ENCODE peak calls at places on chromosomes 3 and 15, in eight cellular contexts. One of them, this sample, is unnamed.
A peak's percentile ranks its signal among the peaks of the same experiment; 100 is the strongest.

GRCh38 chr3:12541625-12542024 is 3.7 kb downstream of the MKRN2OS start:
- DNase-seq in fibroblast of lung: no peak
- DNase-seq in PC-9: no peak
- DNase-seq in bronchial epithelial cell: no peak
- DNase-seq in pancreas: no peak
- DNase-seq in lung: no peak
- DNase-seq in MM.1S: no peak
- DNase-seq in cardiac muscle cell: peak; percentile 47
- DNase-seq in this sample: no peak

GRCh38 chr3:14057701-14058100 is 67.0 kb downstream of the CHCHD4 start:
- DNase-seq in fibroblast of lung: no peak
- DNase-seq in PC-9: peak; percentile 40
- DNase-seq in bronchial epithelial cell: peak; percentile 15
- DNase-seq in pancreas: no peak
- DNase-seq in lung: no peak
- DNase-seq in MM.1S: no peak
- DNase-seq in cardiac muscle cell: no peak
- DNase-seq in this sample: no peak

GRCh38 chr3:72523409-72524172 is 324.7 kb downstream of the SHQ1 start:
- DNase-seq in fibroblast of lung: no peak
- DNase-seq in PC-9: no peak
- DNase-seq in bronchial epithelial cell: peak; percentile 10
- DNase-seq in pancreas: peak; percentile 43
- DNase-seq in lung: peak; percentile 44
- DNase-seq in MM.1S: no peak
- DNase-seq in cardiac muscle cell: no peak
- DNase-seq in this sample: no peak

GRCh38 chr3:114525278-114525677 is 231.4 kb downstream of the TIGIT start:
- DNase-seq in fibroblast of lung: no peak
- DNase-seq in PC-9: no peak
- DNase-seq in bronchial epithelial cell: no peak
- DNase-seq in pancreas: no peak
- DNase-seq in lung: no peak
- DNase-seq in MM.1S: no peak
- DNase-seq in cardiac muscle cell: no peak
- DNase-seq in this sample: no peak

GRCh38 chr15:78276032-78276943 is 11.9 kb downstream of the DNAJA4 start:
- DNase-seq in fibroblast of lung: no peak
- DNase-seq in PC-9: no peak
- DNase-seq in bronchial epithelial cell: no peak
- DNase-seq in pancreas: no peak
- DNase-seq in lung: no peak
- DNase-seq in MM.1S: no peak
- DNase-seq in cardiac muscle cell: no peak
- DNase-seq in this sample: no peak

GRCh38 chr3:184585545-184585944 is 24.0 kb downstream of the EPHB3 start:
- DNase-seq in fibroblast of lung: no peak
- DNase-seq in PC-9: no peak
- DNase-seq in bronchial epithelial cell: no peak
- DNase-seq in pancreas: no peak
- DNase-seq in lung: no peak
- DNase-seq in MM.1S: no peak
- DNase-seq in cardiac muscle cell: no peak
- DNase-seq in this sample: no peak

GRCh38 chr15:83571820-83572707 is 81.9 kb upstream of the ADAMTSL3 start:
- DNase-seq in fibroblast of lung: peak; percentile 6
- DNase-seq in PC-9: no peak
- DNase-seq in bronchial epithelial cell: peak; percentile 30
- DNase-seq in pancreas: no peak
- DNase-seq in lung: no peak
- DNase-seq in MM.1S: peak; percentile 26
- DNase-seq in cardiac muscle cell: peak; percentile 38
- DNase-seq in this sample: no peak

GRCh38 chr15:63065262-63066234 is 23.0 kb downstream of the TPM1 start:
- DNase-seq in fibroblast of lung: peak; percentile 44
- DNase-seq in PC-9: no peak
- DNase-seq in bronchial epithelial cell: no peak
- DNase-seq in pancreas: no peak
- DNase-seq in lung: no peak
- DNase-seq in MM.1S: no peak
- DNase-seq in cardiac muscle cell: no peak
- DNase-seq in this sample: no peak

GRCh38 chr3:169811606-169812123 is 1.0 kb upstream of the LRRIQ4 start:
- DNase-seq in fibroblast of lung: peak; percentile 76
- DNase-seq in PC-9: peak; percentile 34
- DNase-seq in bronchial epithelial cell: peak; percentile 78
- DNase-seq in pancreas: no peak
- DNase-seq in lung: no peak
- DNase-seq in MM.1S: no peak
- DNase-seq in cardiac muscle cell: peak; percentile 32
- DNase-seq in this sample: no peak

GRCh38 chr3:23600178-23600577 is 205.6 kb upstream of the UBE2E1 start:
- DNase-seq in fibroblast of lung: peak; percentile 97
- DNase-seq in PC-9: peak; percentile 69
- DNase-seq in bronchial epithelial cell: peak; percentile 81
- DNase-seq in pancreas: no peak
- DNase-seq in lung: no peak
- DNase-seq in MM.1S: no peak
- DNase-seq in cardiac muscle cell: no peak
- DNase-seq in this sample: no peak

GRCh38 chr3:64011685-64012084 is 11.6 kb downstream of the PSMD6 start:
- DNase-seq in fibroblast of lung: peak; percentile 90
- DNase-seq in PC-9: no peak
- DNase-seq in bronchial epithelial cell: peak; percentile 72
- DNase-seq in pancreas: peak; percentile 74
- DNase-seq in lung: no peak
- DNase-seq in MM.1S: no peak
- DNase-seq in cardiac muscle cell: no peak
- DNase-seq in this sample: no peak

GRCh38 chr3:106277731-106278130 is 408.9 kb upstream of the CBLB start:
- DNase-seq in fibroblast of lung: no peak
- DNase-seq in PC-9: no peak
- DNase-seq in bronchial epithelial cell: no peak
- DNase-seq in pancreas: no peak
- DNase-seq in lung: no peak
- DNase-seq in MM.1S: no peak
- DNase-seq in cardiac muscle cell: no peak
- DNase-seq in this sample: no peak

GRCh38 chr3:152943645-152944044 is 108.7 kb downstream of the P2RY1 start:
- DNase-seq in fibroblast of lung: peak; percentile 26
- DNase-seq in PC-9: peak; percentile 7
- DNase-seq in bronchial epithelial cell: peak; percentile 92
- DNase-seq in pancreas: no peak
- DNase-seq in lung: no peak
- DNase-seq in MM.1S: no peak
- DNase-seq in cardiac muscle cell: no peak
- DNase-seq in this sample: no peak

GRCh38 chr3:190911382-190911781 is 48.9 kb upstream of the GMNC start:
- DNase-seq in fibroblast of lung: no peak
- DNase-seq in PC-9: no peak
- DNase-seq in bronchial epithelial cell: peak; percentile 61
- DNase-seq in pancreas: no peak
- DNase-seq in lung: no peak
- DNase-seq in MM.1S: no peak
- DNase-seq in cardiac muscle cell: no peak
- DNase-seq in this sample: no peak

GRCh38 chr15:66253643-66254363 is at the start of gene MEGF11:
- DNase-seq in fibroblast of lung: peak; percentile 56
- DNase-seq in PC-9: peak; percentile 22
- DNase-seq in bronchial epithelial cell: no peak
- DNase-seq in pancreas: no peak
- DNase-seq in lung: no peak
- DNase-seq in MM.1S: no peak
- DNase-seq in cardiac muscle cell: peak; percentile 57
- DNase-seq in this sample: no peak
- H3K27me3 ChIP-seq in fibroblast of lung: peaks cover 66% of the 10 kb centered on the region
- H3K27me3 ChIP-seq in PC-9: peaks cover 55% of the 10 kb centered on the region
- H3K27me3 ChIP-seq in bronchial epithelial cell: peaks cover 48% of the 10 kb centered on the region
- H3K27me3 ChIP-seq in pancreas: no peaks in the 10 kb centered on the region
- H3K27me3 ChIP-seq in lung: no peaks in the 10 kb centered on the region
- H3K27me3 ChIP-seq in MM.1S: peaks cover 37% of the 10 kb centered on the region
- H3K27me3 ChIP-seq in cardiac muscle cell: peaks cover 100% of the 10 kb centered on the region
- H3K27me3 ChIP-seq in this sample: peaks cover 74% of the 10 kb centered on the region

GRCh38 chr15:52791776-52792175 is 1.6 kb upstream of the ONECUT1 start:
- DNase-seq in fibroblast of lung: no peak
- DNase-seq in PC-9: no peak
- DNase-seq in bronchial epithelial cell: no peak
- DNase-seq in pancreas: no peak
- DNase-seq in lung: no peak
- DNase-seq in MM.1S: no peak
- DNase-seq in cardiac muscle cell: no peak
- DNase-seq in this sample: no peak

GRCh38 chr15:52790166-52790708 is at the start of gene ONECUT1:
- DNase-seq in fibroblast of lung: peak; percentile 18
- DNase-seq in PC-9: peak; percentile 46
- DNase-seq in bronchial epithelial cell: no peak
- DNase-seq in pancreas: peak; percentile 74
- DNase-seq in lung: no peak
- DNase-seq in MM.1S: peak; percentile 71
- DNase-seq in cardiac muscle cell: peak; percentile 84
- DNase-seq in this sample: no peak

GRCh38 chr15:52789601-52790165 is 453 bp downstream of the ONECUT1 start:
- DNase-seq in fibroblast of lung: peak; percentile 23
- DNase-seq in PC-9: no peak
- DNase-seq in bronchial epithelial cell: no peak
- DNase-seq in pancreas: peak; percentile 55
- DNase-seq in lung: no peak
- DNase-seq in MM.1S: no peak
- DNase-seq in cardiac muscle cell: peak; percentile 51
- DNase-seq in this sample: no peak

GRCh38 chr15:52789008-52789600 is 1.0 kb downstream of the ONECUT1 start:
- DNase-seq in fibroblast of lung: no peak
- DNase-seq in PC-9: no peak
- DNase-seq in bronchial epithelial cell: no peak
- DNase-seq in pancreas: no peak
- DNase-seq in lung: no peak
- DNase-seq in MM.1S: no peak
- DNase-seq in cardiac muscle cell: no peak
- DNase-seq in this sample: no peak

DNA sequence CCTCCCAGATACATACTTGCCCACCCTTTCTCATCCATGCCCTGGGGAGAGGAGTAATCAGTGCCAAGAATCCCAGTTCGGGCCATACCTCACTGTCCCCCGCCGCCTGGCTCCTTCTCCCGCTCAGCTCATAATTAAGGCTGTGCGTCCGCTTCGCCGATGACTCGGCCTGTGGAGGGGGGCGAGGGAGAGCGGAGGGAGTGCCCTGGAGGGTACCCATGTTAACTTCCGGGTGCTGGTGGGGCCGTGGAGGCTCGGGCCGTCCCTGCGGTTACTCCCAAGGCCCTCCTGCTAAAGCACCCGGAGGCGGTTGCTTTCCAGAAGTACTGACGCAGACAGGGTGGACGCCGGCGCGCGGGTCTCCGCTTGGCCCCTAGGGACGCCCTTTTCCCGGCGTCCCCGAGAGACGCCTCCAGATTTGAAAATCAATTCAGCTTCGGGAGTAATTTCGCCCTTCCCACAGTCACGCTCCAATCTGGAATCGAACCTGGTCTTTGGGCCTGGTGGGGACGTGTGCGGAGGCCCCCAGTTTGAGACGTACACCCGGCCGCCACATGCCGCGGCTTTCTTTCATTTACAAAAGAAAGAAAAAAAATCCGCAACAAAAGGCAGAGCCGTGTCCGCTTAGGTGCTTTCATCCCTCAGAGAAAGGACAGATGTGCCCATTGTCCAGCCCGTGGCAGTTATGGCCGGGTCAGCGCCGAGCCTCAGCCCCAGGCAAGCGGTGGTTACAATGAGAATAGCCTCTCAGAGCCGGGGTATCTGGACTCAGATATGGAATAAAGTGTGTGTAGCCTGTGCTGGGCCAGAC is 1.0 kb upstream of the ONECUT1 start:
- DNase-seq in fibroblast of lung: peak; percentile 17
- DNase-seq in PC-9: no peak
- DNase-seq in bronchial epithelial cell: no peak
- DNase-seq in pancreas: peak; percentile 44
- DNase-seq in lung: no peak
- DNase-seq in MM.1S: no peak
- DNase-seq in cardiac muscle cell: peak; percentile 63
- DNase-seq in this sample: no peak
- H3K27me3 ChIP-seq in fibroblast of lung: peaks cover 75% of the 10 kb centered on the region
- H3K27me3 ChIP-seq in PC-9: peaks cover 20% of the 10 kb centered on the region
- H3K27me3 ChIP-seq in bronchial epithelial cell: peaks cover 64% of the 10 kb centered on the region
- H3K27me3 ChIP-seq in pancreas: no peaks in the 10 kb centered on the region
- H3K27me3 ChIP-seq in lung: peaks cover 14% of the 10 kb centered on the region
- H3K27me3 ChIP-seq in MM.1S: peaks cover 71% of the 10 kb centered on the region
- H3K27me3 ChIP-seq in cardiac muscle cell: peaks cover 99% of the 10 kb centered on the region
- H3K27me3 ChIP-seq in this sample: peaks cover 89% of the 10 kb centered on the region

DNA sequence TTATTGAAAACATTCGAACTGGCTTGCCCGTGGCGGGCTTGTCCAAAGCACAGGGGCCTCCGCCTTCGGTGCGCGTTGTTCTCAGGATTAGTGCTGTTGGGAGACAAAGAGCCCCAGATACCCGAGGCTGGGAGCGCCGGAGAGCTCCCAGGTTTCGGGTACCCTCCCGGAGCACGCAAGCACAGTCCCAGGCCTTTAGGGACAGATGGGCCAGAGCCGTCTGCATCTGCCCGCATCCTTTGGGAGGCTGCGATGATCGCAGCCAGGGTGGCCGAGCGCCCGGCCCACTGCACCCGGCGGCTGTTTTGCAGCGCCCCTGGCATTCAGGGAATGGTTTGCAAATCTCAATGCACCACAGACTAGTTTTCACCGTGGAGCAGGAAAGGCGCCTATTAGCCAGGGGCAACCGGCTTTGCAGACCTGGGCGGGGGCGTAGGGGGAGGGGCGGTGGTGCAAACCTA is 5.0 kb upstream of the FEZF2 start:
- DNase-seq in fibroblast of lung: no peak
- DNase-seq in PC-9: no peak
- DNase-seq in bronchial epithelial cell: no peak
- DNase-seq in pancreas: no peak
- DNase-seq in lung: no peak
- DNase-seq in MM.1S: no peak
- DNase-seq in cardiac muscle cell: no peak
- DNase-seq in this sample: no peak
- H3K27me3 ChIP-seq in fibroblast of lung: peaks cover 76% of the 10 kb centered on the region
- H3K27me3 ChIP-seq in PC-9: peaks cover 49% of the 10 kb centered on the region
- H3K27me3 ChIP-seq in bronchial epithelial cell: peaks cover 63% of the 10 kb centered on the region
- H3K27me3 ChIP-seq in pancreas: peaks cover 7% of the 10 kb centered on the region
- H3K27me3 ChIP-seq in lung: peaks cover 26% of the 10 kb centered on the region
- H3K27me3 ChIP-seq in MM.1S: peaks cover 4% of the 10 kb centered on the region
- H3K27me3 ChIP-seq in cardiac muscle cell: peaks cover 100% of the 10 kb centered on the region
- H3K27me3 ChIP-seq in this sample: peaks cover 73% of the 10 kb centered on the region

DNA sequence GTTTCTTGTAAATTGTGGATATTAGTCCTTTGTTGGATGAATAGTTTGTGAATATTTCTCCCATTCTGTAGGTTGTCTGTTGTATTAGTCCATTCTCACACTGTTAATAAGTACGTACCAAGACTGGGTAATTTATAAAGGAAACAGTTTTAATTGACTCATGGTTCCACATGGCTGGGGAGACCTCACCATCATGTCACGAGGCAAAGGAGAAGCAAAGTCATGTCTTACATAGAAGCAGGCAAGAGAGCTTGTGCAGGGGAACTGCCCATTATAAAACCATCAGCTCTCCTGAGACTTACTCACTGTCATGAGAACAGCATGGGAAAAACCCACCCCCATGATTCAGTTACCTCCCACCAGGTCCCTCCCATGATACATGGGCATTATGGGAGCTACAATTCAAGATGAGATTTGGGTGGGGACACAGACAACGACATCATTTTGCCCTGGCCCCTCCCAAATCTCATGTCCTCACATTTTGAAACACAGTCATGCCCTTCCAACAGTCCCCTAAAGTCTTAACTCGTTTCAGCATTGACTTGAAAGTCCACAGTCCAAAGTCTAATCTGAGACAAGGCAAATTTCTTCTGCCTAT is 133.2 kb downstream of the LMLN start:
- DNase-seq in fibroblast of lung: no peak
- DNase-seq in PC-9: no peak
- DNase-seq in bronchial epithelial cell: no peak
- DNase-seq in pancreas: no peak
- DNase-seq in lung: no peak
- DNase-seq in MM.1S: peak; percentile 6
- DNase-seq in cardiac muscle cell: no peak
- DNase-seq in this sample: no peak
- H3K27me3 ChIP-seq in fibroblast of lung: peaks cover 6% of the 10 kb centered on the region
- H3K27me3 ChIP-seq in PC-9: no peaks in the 10 kb centered on the region
- H3K27me3 ChIP-seq in bronchial epithelial cell: peaks cover 11% of the 10 kb centered on the region
- H3K27me3 ChIP-seq in pancreas: no peaks in the 10 kb centered on the region
- H3K27me3 ChIP-seq in lung: no peaks in the 10 kb centered on the region
- H3K27me3 ChIP-seq in MM.1S: peaks cover 80% of the 10 kb centered on the region
- H3K27me3 ChIP-seq in cardiac muscle cell: peaks cover 40% of the 10 kb centered on the region
- H3K27me3 ChIP-seq in this sample: peaks cover 13% of the 10 kb centered on the region